ENCODE peak calls at places on chromosomes 11 and 22, in ten cellular contexts. T is COR-L47, I is PC-3, W is NCI-H1417, M is SW 1271, E is fibroblast of mammary gland, R is anterior cingulate cortex, K is HEK293T, X is T-helper 1 cell, L is fibroblast of gingiva. J is an unnamed sample.

GRCh38 chr22:35183917-35184316 is 73.4 kb upstream of the HMGXB4 start:
- DNase-seq in X (no peak), R (no peak), T (no peak), K (no peak), L (no peak), W (no peak), E (no peak), M (no peak), I (no peak), J (no peak)

GRCh38 chr11:26348776-26349175 is 16.8 kb downstream of the ANO3 start:
- DNase-seq in R (no peak), I (no peak), W (no peak), M (no peak), X (no peak), L (peak), K (no peak), E (peak), T (no peak), J (no peak)

GRCh38 chr11:84249344-84250135 is 963.4 kb upstream of the CCDC90B start:
- DNase-seq in I (no peak), M (no peak), T (no peak), K (no peak), W (no peak), R (no peak), E (peak), X (no peak), L (no peak), J (no peak)

GRCh38 chr22:44381761-44382454 is 69.2 kb upstream of the SHISAL1 start:
- DNase-seq in W (peak), L (no peak), X (no peak), M (no peak), T (no peak), K (no peak), R (no peak), E (no peak), I (no peak), J (no peak)

GRCh38 chr22:23222033-23222840 is 41.9 kb downstream of the BCR start:
- DNase-seq in M (no peak), K (no peak), L (no peak), W (no peak), T (no peak), R (no peak), I (no peak), E (no peak), X (no peak), J (no peak)

GRCh38 chr11:104898685-104899013 is 389 bp upstream of the CASP12 start:
- DNase-seq in L (peak), M (no peak), E (no peak), T (no peak), W (no peak), R (no peak), K (no peak), X (no peak), I (no peak), J (no peak)

GRCh38 chr11:117931971-117932370 is 2.8 kb upstream of the TMPRSS13 start:
- DNase-seq in I (no peak), R (no peak), M (no peak), L (no peak), T (no peak), W (peak), E (no peak), X (no peak), K (no peak), J (no peak)

GRCh38 chr11:106077609-106078517 is at the start of gene AASDHPPT:
- DNase-seq in M (peak), X (no peak), I (peak), R (no peak), W (peak), K (peak), T (peak), L (peak), E (peak), J (no peak)

GRCh38 chr11:27571151-27571840 is 64.7 kb upstream of the LIN7C start:
- DNase-seq in L (peak), K (no peak), I (no peak), E (peak), T (no peak), R (no peak), M (no peak), W (peak), X (no peak), J (no peak)

GRCh38 chr22:32854351-32854804 is 52.9 kb downstream of the TIMP3 start:
- DNase-seq in X (no peak), L (no peak), T (no peak), M (no peak), E (peak), R (no peak), I (no peak), W (no peak), K (no peak), J (no peak)

GRCh38 chr11:3849297-3849874 is 6.1 kb upstream of the STIM1 start:
- DNase-seq in E (peak), K (peak), L (peak), T (peak), M (peak), R (no peak), X (peak), W (peak), I (peak), J (no peak)

GRCh38 chr22:49015459-49015858 is 812.2 kb downstream of the BRD1 start:
- DNase-seq in K (no peak), W (no peak), X (no peak), T (no peak), L (no peak), I (no peak), M (no peak), R (no peak), E (no peak), J (no peak)

GRCh38 chr11:79184285-79184684 is 256.5 kb downstream of the TENM4 start:
- DNase-seq in M (no peak), X (no peak), K (no peak), L (no peak), E (no peak), T (no peak), I (no peak), W (no peak), R (no peak), J (no peak)

J was measured in omental fat pad.